ENCODE peak calls at places on chromosomes 1 and 21, in six cellular contexts. Z, S, X, K, A and L are unnamed samples.

GRCh38 chr1:180179162-180179957 is 24.7 kb downstream of the QSOX1 start:
- DNase-seq in Z (no peak), S (no peak), X (no peak), K (no peak), A (no peak), L (no peak)

GRCh38 chr21:32658524-32658923 is 46.3 kb upstream of the CFAP298 start:
- DNase-seq in Z (no peak), S (peak; percentile 52), X (no peak), K (no peak), A (no peak), L (no peak)

GRCh38 chr1:8468751-8469150 is 150.8 kb downstream of the SLC45A1 start:
- DNase-seq in Z (no peak), S (no peak), X (no peak), K (no peak), A (no peak), L (no peak)

GRCh38 chr1:214864896-214865688 is 217.4 kb upstream of the KCNK2 start:
- DNase-seq in Z (peak; percentile 88), S (no peak), X (no peak), K (no peak), A (no peak), L (no peak)

GRCh38 chr1:74468982-74469603 is 43.3 kb downstream of the LRRC53 start:
- DNase-seq in Z (peak; percentile 40), S (no peak), X (peak; percentile 30), K (peak; percentile 40), A (no peak), L (no peak)

GRCh38 chr1:153588482-153588881 is 22.8 kb upstream of the S100A2 start:
- DNase-seq in Z (no peak), S (no peak), X (no peak), K (no peak), A (no peak), L (no peak)

GRCh38 chr21:38660333-38661295 is 145.1 kb upstream of the ETS2 start:
- DNase-seq in Z (no peak), S (peak; percentile 6), X (no peak), K (no peak), A (peak; percentile 67), L (no peak)

GRCh38 chr1:223198628-223198965 is 55.5 kb upstream of the TLR5 start:
- DNase-seq in Z (no peak), S (no peak), X (no peak), K (no peak), A (no peak), L (no peak)

GRCh38 chr1:12059722-12060464 is 3.2 kb upstream of the TNFRSF8 start:
- DNase-seq in Z (no peak), S (no peak), X (no peak), K (peak; percentile 31), A (no peak), L (no peak)

GRCh38 chr1:221923921-221924598 is 182.2 kb upstream of the DUSP10 start:
- DNase-seq in Z (peak; percentile 12), S (no peak), X (no peak), K (no peak), A (no peak), L (no peak)

GRCh38 chr1:207831517-207832327 is 79.2 kb downstream of the CD34 start:
- DNase-seq in Z (peak; percentile 20), S (no peak), X (no peak), K (peak; percentile 82), A (no peak), L (no peak)

GRCh38 chr1:165650981-165651625 is 20.1 kb downstream of the MGST3 start:
- DNase-seq in Z (no peak), S (no peak), X (no peak), K (no peak), A (no peak), L (no peak)

GRCh38 chr1:180269848-180270766 is 40.0 kb downstream of the LHX4 start:
- DNase-seq in Z (no peak), S (no peak), X (no peak), K (peak; percentile 24), A (peak; percentile 80), L (peak; percentile 61)

GRCh38 chr1:45346473-45346872 is 6.2 kb upstream of the MUTYH start:
- DNase-seq in Z (no peak), S (no peak), X (no peak), K (no peak), A (no peak), L (no peak)

GRCh38 chr1:40979241-40980067 is at the start of gene CTPS1:
- DNase-seq in Z (peak; percentile 92), S (peak; percentile 95), X (peak; percentile 100), K (peak; percentile 92), A (peak; percentile 98), L (peak; percentile 95)

GRCh38 chr1:156478250-156478627 is 22.3 kb downstream of the MEF2D start:
- DNase-seq in Z (no peak), S (no peak), X (no peak), K (no peak), A (no peak), L (no peak)
- H3K36me3 ChIP-seq in Z (peaks cover 51% of the 10 kb centered on the region), S (peaks cover 86% of the 10 kb centered on the region), X (peaks cover 95% of the 10 kb centered on the region), K (peaks cover 55% of the 10 kb centered on the region), A (peaks cover 34% of the 10 kb centered on the region), L (peaks cover 99% of the 10 kb centered on the region)

DNA sequence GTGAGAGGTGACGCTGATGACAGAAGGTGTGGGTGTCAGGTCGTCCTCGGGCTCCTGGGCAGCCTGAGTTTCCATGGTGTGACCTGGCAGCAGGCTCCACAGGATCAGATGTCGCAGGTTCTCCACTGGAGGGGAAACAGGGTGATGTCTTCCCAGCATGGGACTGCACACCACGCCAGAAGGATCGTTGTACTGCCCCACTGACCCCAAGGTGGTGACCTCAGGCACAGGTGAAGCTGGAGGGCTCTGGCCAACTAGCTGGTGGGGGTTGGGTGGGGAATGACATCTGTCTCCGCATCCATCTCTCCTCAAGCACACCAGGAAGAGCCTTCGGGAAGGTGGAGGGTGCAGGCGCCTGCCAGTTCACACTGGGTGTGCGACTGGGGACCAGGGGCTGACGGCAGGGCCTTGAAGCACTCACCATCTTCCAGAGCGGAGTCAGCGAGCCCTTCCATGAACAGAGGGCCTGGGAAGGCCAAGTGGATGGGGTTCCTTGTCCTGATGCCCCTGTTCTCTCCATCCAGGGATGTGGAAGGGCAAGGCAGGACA is 19.4 kb downstream of the LRRC71 start:
- DNase-seq in Z (no peak), S (no peak), X (no peak), K (no peak), A (no peak), L (no peak)
- H3K36me3 ChIP-seq in Z (peaks cover 24% of the 10 kb centered on the region), S (peaks cover 57% of the 10 kb centered on the region), X (peaks cover 35% of the 10 kb centered on the region), K (no peaks in the 10 kb centered on the region), A (peaks cover 88% of the 10 kb centered on the region), L (peaks cover 82% of the 10 kb centered on the region)

DNA sequence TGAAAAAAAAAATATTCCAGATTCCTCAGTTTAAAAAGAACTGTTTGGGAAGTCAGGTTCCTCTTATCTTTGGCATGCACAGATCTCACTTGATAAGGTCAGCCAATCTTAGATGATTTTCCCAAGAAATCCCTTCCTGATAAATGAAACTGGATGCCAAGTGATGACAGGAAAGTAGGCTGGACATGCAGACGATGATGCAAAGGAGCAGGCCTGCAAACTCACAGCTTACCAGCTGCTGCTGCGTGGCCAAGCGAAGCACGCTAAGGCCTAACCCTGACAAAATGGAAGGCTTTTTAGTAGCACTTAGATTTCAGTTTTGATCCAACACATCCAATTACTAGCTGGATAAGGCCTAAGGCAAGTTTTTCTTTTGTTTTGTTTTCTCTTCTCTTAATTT is 10.1 kb downstream of the TADA1 start:
- DNase-seq in Z (peak; percentile 31), S (no peak), X (no peak), K (no peak), A (no peak), L (no peak)
- H3K36me3 ChIP-seq in Z (peaks cover 3% of the 10 kb centered on the region), S (peaks cover 12% of the 10 kb centered on the region), X (peaks cover 78% of the 10 kb centered on the region), K (peaks cover 20% of the 10 kb centered on the region), A (peaks cover 72% of the 10 kb centered on the region), L (peaks cover 60% of the 10 kb centered on the region)

GRCh38 chr21:45543371-45543709 is 1.1 kb upstream of the SLC19A1 start:
- DNase-seq in Z (no peak), S (peak; percentile 2), X (no peak), K (no peak), A (peak; percentile 51), L (peak; percentile 58)
- H3K36me3 ChIP-seq in Z (no peaks in the 10 kb centered on the region), S (no peaks in the 10 kb centered on the region), X (peaks cover 28% of the 10 kb centered on the region), K (no peaks in the 10 kb centered on the region), A (no peaks in the 10 kb centered on the region), L (no peaks in the 10 kb centered on the region)

DNA sequence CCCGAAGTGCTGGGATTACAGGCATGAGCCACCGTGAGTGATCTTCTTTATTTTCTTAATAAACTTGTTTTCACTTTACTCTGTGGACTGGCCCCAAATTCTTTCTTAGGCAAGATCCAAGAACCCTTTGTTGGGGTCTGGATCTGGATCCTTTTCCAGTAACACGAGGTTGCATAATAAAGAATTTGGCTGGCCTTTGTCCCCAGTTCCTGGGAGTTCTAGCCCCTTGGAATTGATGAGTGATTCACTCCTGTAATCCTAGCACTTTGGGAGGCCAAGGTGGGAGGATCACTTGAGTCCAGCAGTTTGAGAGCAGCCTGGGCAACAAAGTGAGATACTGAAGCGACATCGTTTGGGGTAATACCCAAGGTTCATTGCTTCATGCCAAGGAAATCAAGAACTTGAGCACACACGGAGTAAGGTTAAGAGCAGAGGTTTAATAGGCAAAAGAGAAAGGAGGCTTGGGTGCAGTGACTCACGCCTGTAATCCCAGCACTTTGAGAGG is 2.2 kb upstream of the TOMM20 start:
- DNase-seq in Z (no peak), S (no peak), X (no peak), K (no peak), A (no peak), L (no peak)
- H3K36me3 ChIP-seq in Z (peaks cover 12% of the 10 kb centered on the region), S (peaks cover 21% of the 10 kb centered on the region), X (peaks cover 60% of the 10 kb centered on the region), K (peaks cover 8% of the 10 kb centered on the region), A (peaks cover 64% of the 10 kb centered on the region), L (peaks cover 35% of the 10 kb centered on the region)

GRCh38 chr1:17318262-17318661 is 10.3 kb downstream of the PADI4 start:
- DNase-seq in Z (no peak), S (no peak), X (no peak), K (no peak), A (peak; percentile 41), L (no peak)

GRCh38 chr1:17316704-17317103 is 8.7 kb downstream of the PADI4 start:
- DNase-seq in Z (no peak), S (no peak), X (no peak), K (no peak), A (no peak), L (no peak)

GRCh38 chr1:17313910-17314309 is 5.9 kb downstream of the PADI4 start:
- DNase-seq in Z (no peak), S (no peak), X (no peak), K (no peak), A (no peak), L (no peak)

GRCh38 chr1:17314491-17314971 is 6.5 kb downstream of the PADI4 start:
- DNase-seq in Z (no peak), S (no peak), X (no peak), K (no peak), A (no peak), L (no peak)

GRCh38 chr1:17315542-17316130 is 7.6 kb downstream of the PADI4 start:
- DNase-seq in Z (no peak), S (no peak), X (no peak), K (no peak), A (peak; percentile 75), L (no peak)
- H3K36me3 ChIP-seq in Z (no peaks in the 10 kb centered on the region), S (no peaks in the 10 kb centered on the region), X (no peaks in the 10 kb centered on the region), K (no peaks in the 10 kb centered on the region), A (no peaks in the 10 kb centered on the region), L (no peaks in the 10 kb centered on the region)

GRCh38 chr1:55095095-55095494 is 55.7 kb downstream of the PCSK9 start:
- DNase-seq in Z (no peak), S (no peak), X (no peak), K (no peak), A (no peak), L (no peak)
- H3K36me3 ChIP-seq in Z (peaks cover 6% of the 10 kb centered on the region), S (peaks cover 71% of the 10 kb centered on the region), X (peaks cover 94% of the 10 kb centered on the region), K (no peaks in the 10 kb centered on the region), A (peaks cover 96% of the 10 kb centered on the region), L (peaks cover 100% of the 10 kb centered on the region)